ENCODE peak calls at places on chromosome 12, in nine cellular contexts. Z is mucosa of descending colon; E is Peyer's patch; C is cardiac fibroblast; L is lower lobe of right lung; O is activated T-helper 1 cell treated with anti-CD3 and anti-CD28 coated beads, Interleukin-2, amount 50 U/mL, for 16 hours; N is EH; B is GM19239; Y is substantia nigra. J is an unnamed sample.

GRCh38 chr12:65965358-65965757 is 141.1 kb downstream of the HMGA2 start:
- DNase-seq in Z (no peak), E (no peak), C (peak; percentile 65), L (no peak), O (no peak), N (peak; percentile 96), B (no peak), Y (no peak), J (no peak)

GRCh38 chr12:123989753-123990152 is 16.7 kb downstream of the ZNF664 start:
- DNase-seq in Z (no peak), E (no peak), C (no peak), L (no peak), O (no peak), N (no peak), B (no peak), Y (no peak), J (no peak)

GRCh38 chr12:122031342-122032216 is 9.9 kb downstream of the BCL7A start:
- DNase-seq in Z (peak; percentile 67), E (peak; percentile 69), C (peak; percentile 36), L (peak; percentile 68), O (peak; percentile 37), N (peak; percentile 40), B (peak; percentile 42), Y (peak; percentile 15), J (no peak)

GRCh38 chr12:105733579-105733978 is 403.1 kb downstream of the C12orf75 start:
- DNase-seq in Z (no peak), E (no peak), C (no peak), L (no peak), O (no peak), N (no peak), B (no peak), Y (no peak), J (no peak)

GRCh38 chr12:85281947-85282312 is 1.9 kb downstream of the ALX1 start:
- DNase-seq in Z (no peak), E (no peak), C (no peak), L (no peak), O (no peak), N (no peak), B (no peak), Y (no peak), J (no peak)

GRCh38 chr12:75917704-75918103 is 113.9 kb downstream of the PHLDA1 start:
- DNase-seq in Z (no peak), E (no peak), C (no peak), L (no peak), O (no peak), N (no peak), B (no peak), Y (no peak), J (no peak)

GRCh38 chr12:8077207-8077606 is 4.9 kb upstream of the NECAP1 start:
- DNase-seq in Z (no peak), E (no peak), C (peak; percentile 46), L (no peak), O (no peak), N (peak; percentile 79), B (no peak), Y (no peak), J (no peak)

GRCh38 chr12:67827820-67828383 is 161.3 kb upstream of the IFNG-AS1 start:
- DNase-seq in Z (no peak), E (peak; percentile 47), C (peak; percentile 98), L (no peak), O (no peak), N (peak; percentile 97), B (no peak), Y (no peak), J (no peak)

GRCh38 chr12:65941388-65941787 is 117.1 kb downstream of the HMGA2 start:
- DNase-seq in Z (no peak), E (no peak), C (peak; percentile 86), L (no peak), O (no peak), N (peak; percentile 95), B (no peak), Y (no peak), J (no peak)

GRCh38 chr12:3361156-3361555 is 129.8 kb upstream of the PRMT8 start:
- DNase-seq in Z (no peak), E (no peak), C (no peak), L (no peak), O (no peak), N (no peak), B (no peak), Y (no peak), J (no peak)

GRCh38 chr12:108611884-108612415 is 14.1 kb upstream of the TMEM119 start:
- DNase-seq in Z (no peak), E (no peak), C (peak; percentile 84), L (no peak), O (no peak), N (peak; percentile 84), B (no peak), Y (no peak), J (no peak)

GRCh38 chr12:68180792-68181744 is 21.5 kb upstream of the IFNG start:
- DNase-seq in Z (no peak), E (no peak), C (peak; percentile 26), L (no peak), O (no peak), N (no peak), B (no peak), Y (no peak), J (no peak)

GRCh38 chr12:40474630-40475029 is 217.6 kb upstream of the CNTN1 start:
- DNase-seq in Z (no peak), E (no peak), C (no peak), L (no peak), O (no peak), N (no peak), B (no peak), Y (no peak), J (no peak)

GRCh38 chr12:53515291-53515680 is 8.0 kb upstream of the NPFF start:
- DNase-seq in Z (no peak), E (no peak), C (no peak), L (no peak), O (no peak), N (no peak), B (no peak), Y (no peak), J (no peak)

GRCh38 chr12:56723889-56724659 is 1.0 kb downstream of the NACA start:
- DNase-seq in Z (peak; percentile 39), E (no peak), C (peak; percentile 87), L (no peak), O (no peak), N (peak; percentile 77), B (no peak), Y (no peak), J (no peak)

J was measured in neuronal stem cell.